ENCODE peak calls at places on chromosomes 5 and 9, in four cellular contexts. X is K562, B is SK-N-SH, S is HepG2. C is an unnamed sample.

GRCh38 chr9:19028835-19029451 is 4.1 kb downstream of the SAXO1 start:
- DNase-seq in X (peak), B (peak), S (peak), C (peak)

GRCh38 chr5:67200809-67201562 is 4.4 kb upstream of the CD180 start:
- DNase-seq in X (no peak), B (no peak), S (no peak), C (no peak)

GRCh38 chr9:84297162-84297821 is 43.3 kb downstream of the SLC28A3 start:
- DNase-seq in X (no peak), B (no peak), S (no peak), C (no peak)

GRCh38 chr5:7848296-7848695 is 2.6 kb downstream of the CFAP90 start:
- DNase-seq in X (no peak), B (no peak), S (no peak), C (no peak)

GRCh38 chr5:61449756-61450155 is 117.7 kb downstream of the ZSWIM6 start:
- DNase-seq in X (no peak), B (no peak), S (no peak), C (peak)

GRCh38 chr5:168987540-168988300 is 313.2 kb downstream of the SLIT3 start:
- DNase-seq in X (peak), B (peak), S (peak), C (peak)

GRCh38 chr5:123879071-123879470 is 367.1 kb downstream of the CSNK1G3 start:
- DNase-seq in X (no peak), B (no peak), S (no peak), C (no peak)

GRCh38 chr5:142186821-142187594 is 78.4 kb downstream of the NDFIP1 start:
- DNase-seq in X (peak), B (peak), S (peak), C (no peak)

GRCh38 chr9:87402537-87402936 is 95.1 kb upstream of the DAPK1 start:
- DNase-seq in X (no peak), B (no peak), S (no peak), C (no peak)

GRCh38 chr9:127185931-127186781 is 63.7 kb upstream of the ANGPTL2 start:
- DNase-seq in X (no peak), B (peak), S (peak), C (no peak)

GRCh38 chr5:150438873-150439546 is 10.5 kb downstream of the RPS14 start:
- DNase-seq in X (peak), B (peak), S (peak), C (no peak)

GRCh38 chr9:34796924-34797323 is 87.0 kb upstream of the CCL21 start:
- DNase-seq in X (no peak), B (no peak), S (no peak), C (no peak)

GRCh38 chr5:177447066-177447610 is 524 bp downstream of the PRR7 start:
- DNase-seq in X (peak), B (peak), S (no peak), C (no peak)

GRCh38 chr9:123468541-123468940 is 112.5 kb downstream of the CRB2 start:
- DNase-seq in X (no peak), B (no peak), S (no peak), C (no peak)

GRCh38 chr5:137833463-137833862 is 34.2 kb upstream of the MYOT start:
- DNase-seq in X (no peak), B (no peak), S (peak), C (peak)
- TF ChIP-seq JUND in X (peak), B (peak), S (no peak), C (peak)

GRCh38 chr5:16550316-16550952 is 66.4 kb downstream of the RETREG1 start:
- DNase-seq in X (peak), B (peak), S (peak), C (peak)
- TF ChIP-seq JUND in X (no peak), B (no peak), S (no peak), C (no peak)

DNA sequence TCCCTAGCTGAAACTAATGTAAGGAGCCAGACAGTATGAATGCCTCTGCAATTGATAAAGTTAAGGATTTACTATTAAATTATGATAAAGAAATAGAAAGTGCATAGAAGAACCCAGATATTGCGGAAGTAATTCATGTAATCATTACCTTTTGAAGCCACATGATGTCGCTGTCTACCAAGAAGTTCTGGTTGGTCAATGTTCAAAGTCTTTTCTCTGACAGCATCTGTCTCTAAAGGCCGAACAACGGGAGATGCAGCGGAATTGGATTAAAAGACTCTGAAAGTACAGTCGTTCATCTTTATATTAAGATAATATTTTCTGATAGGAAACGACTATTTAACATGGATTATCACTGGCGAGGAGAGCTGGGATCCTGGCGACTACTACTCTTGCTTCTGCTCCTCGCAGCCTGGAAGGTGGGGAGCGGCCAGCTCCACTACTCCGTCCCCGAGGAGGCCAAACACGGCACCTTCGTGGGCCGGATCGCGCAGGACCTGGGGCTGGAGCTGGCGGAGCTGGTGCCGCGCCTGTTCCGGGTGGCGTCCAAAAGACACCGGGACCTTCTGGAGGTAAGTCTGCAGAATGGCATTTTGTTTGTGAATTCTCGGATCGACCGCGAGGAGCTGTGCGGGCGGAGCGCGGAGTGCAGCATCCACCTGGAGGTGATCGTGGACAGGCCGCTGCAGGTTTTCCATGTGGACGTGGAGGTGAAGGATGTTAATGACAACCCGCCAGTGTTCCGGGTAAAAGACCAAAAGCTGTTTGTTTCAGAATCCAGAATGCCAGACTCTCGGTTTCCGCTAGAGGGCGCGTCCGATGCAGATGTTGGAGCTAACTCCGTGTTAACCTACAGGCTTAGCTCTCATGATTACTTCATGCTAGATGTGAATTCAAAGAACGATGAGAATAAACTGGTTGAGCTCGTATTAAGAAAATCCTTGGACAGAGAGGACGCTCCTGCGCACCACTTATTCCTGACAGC is at the start of gene PCDHA8:
- DNase-seq in X (peak), B (peak), S (peak), C (peak)
- TF ChIP-seq JUND in X (no peak), B (no peak), S (no peak), C (no peak)

DNA sequence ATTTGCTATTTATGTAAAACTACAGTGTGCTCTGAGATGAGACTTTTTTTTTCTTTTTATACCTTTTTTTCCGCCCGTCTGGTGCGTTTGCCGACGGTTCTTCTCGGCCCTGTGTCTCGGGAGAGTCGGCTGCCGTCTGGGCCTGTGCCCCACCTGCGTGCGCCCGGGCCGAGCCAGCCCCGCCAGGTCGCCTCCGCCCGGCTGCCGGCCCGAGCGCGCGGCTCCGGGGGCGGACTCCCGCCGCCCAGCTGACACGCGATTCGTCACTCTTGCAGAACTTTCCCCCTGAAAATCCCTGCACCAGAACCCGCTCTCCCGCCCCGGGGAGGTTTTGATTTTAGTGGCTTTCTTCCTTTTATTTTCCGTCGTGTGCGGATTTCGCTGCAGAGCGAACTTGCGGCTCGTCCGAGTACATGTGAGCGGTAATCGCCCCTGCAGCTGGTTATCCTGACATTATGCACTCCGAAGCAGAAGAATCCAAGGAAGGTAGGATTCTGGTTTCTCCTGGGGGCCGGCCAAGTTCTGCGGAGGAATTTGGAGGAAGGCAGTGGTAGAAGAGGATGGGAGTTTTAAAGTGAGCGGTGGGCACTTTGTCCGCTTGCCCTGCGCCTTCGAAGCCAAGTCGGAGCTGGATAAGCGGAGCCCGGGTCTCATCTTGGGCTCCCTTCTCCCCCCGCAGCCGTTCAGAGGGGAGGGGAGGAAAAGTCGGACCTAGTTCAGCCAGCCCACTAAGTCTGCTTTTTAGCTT is at the start of gene TNFAIP8:
- DNase-seq in X (no peak), B (peak), S (peak), C (no peak)
- TF ChIP-seq JUND in X (no peak), B (no peak), S (no peak), C (no peak)

GRCh38 chr5:10521466-10522223 is 42.2 kb upstream of the ANKRD33B start:
- DNase-seq in X (peak), B (no peak), S (no peak), C (peak)

GRCh38 chr5:10520716-10521115 is 43.2 kb upstream of the ANKRD33B start:
- DNase-seq in X (no peak), B (no peak), S (no peak), C (no peak)

GRCh38 chr5:10524376-10525123 is 39.3 kb upstream of the ANKRD33B start:
- DNase-seq in X (peak), B (peak), S (no peak), C (no peak)

GRCh38 chr5:10519729-10520128 is 44.1 kb upstream of the ANKRD33B start:
- DNase-seq in X (no peak), B (no peak), S (no peak), C (no peak)

DNA sequence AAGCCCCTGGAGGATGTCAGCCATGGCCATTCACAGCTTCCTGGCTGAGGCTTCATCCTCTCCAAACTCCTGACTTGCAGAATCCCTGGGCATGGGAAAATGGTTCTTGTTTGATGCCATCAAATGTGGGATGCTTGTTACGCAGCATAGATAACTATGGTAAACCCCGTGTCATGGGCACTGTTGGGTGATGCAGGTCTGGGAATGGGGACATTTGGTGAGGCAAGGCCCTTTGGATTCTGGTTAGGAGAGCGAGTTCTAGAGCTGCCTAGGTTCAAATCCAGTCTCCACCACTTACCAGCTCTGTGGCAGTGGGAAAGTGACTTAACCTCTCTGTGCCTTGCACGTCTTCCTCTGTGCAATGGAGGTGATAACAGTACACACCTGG is 41.7 kb upstream of the ANKRD33B start:
- DNase-seq in X (no peak), B (no peak), S (no peak), C (no peak)
- TF ChIP-seq JUND in X (no peak), B (no peak), S (no peak), C (no peak)

GRCh38 chr9:133443248-133443647 is 16.5 kb upstream of the CACFD1 start:
- DNase-seq in X (no peak), B (no peak), S (no peak), C (no peak)

GRCh38 chr9:133439337-133439736 is 17.2 kb downstream of the ADAMTS13 start:
- DNase-seq in X (no peak), B (no peak), S (no peak), C (no peak)

GRCh38 chr9:133437753-133438531 is 15.8 kb downstream of the ADAMTS13 start:
- DNase-seq in X (peak), B (no peak), S (no peak), C (no peak)

GRCh38 chr9:133441571-133441970 is 18.2 kb upstream of the CACFD1 start:
- DNase-seq in X (no peak), B (no peak), S (no peak), C (no peak)

DNA sequence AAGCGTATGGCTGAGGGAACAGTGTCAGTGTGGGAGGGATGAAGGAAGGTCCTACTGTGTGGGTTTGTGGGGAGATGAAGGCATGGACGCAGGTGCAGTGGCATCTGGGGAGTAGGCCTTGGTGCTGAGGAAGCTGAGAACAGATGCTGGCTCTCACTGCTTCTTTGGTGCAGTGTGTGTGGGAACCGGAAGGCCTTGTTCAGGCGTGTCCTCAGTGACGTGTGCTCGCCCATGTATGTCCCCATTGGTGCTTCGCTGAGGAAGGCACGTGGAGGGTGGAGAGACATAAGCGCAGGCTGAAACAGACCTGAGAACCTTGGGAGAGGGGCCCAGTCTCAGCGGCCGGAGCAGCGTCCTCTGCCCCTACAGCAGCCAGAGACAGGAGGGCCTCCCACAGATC is 18.7 kb downstream of the ADAMTS13 start:
- DNase-seq in X (no peak), B (no peak), S (no peak), C (no peak)
- TF ChIP-seq JUND in X (no peak), B (no peak), S (no peak), C (no peak)

C was measured in HCT116.